ENCODE peak calls at places on chromosomes 11 and 22, in six cellular contexts. Z is RPMI7951; K is stimulated activated CD4-positive, alpha-beta T cell treated with anti-CD3 and anti-CD28 coated beads, Interleukin-15, amount 100 ng/mL, for 1 hour; T is NCI-H1417; S is activated T-cell treated with anti-CD3 and anti-CD28 coated beads, Interleukin-2, amount 50 U/mL, for 48 hours; M is CD4-positive, alpha-beta T cell. L is an unnamed sample.

GRCh38 chr11:45665206-45665932 is at the start of gene CHST1:
- DNase-seq in Z (peak), K (no peak), T (peak), S (peak), M (no peak), L (peak)

GRCh38 chr11:120136356-120136755 is 1.6 kb downstream of the TRIM29 start:
- DNase-seq in Z (no peak), K (no peak), T (no peak), S (no peak), M (no peak), L (no peak)

GRCh38 chr22:47740109-47740805 is 977.8 kb downstream of the TBC1D22A start:
- DNase-seq in Z (no peak), K (no peak), T (no peak), S (no peak), M (no peak), L (no peak)

GRCh38 chr22:33539202-33539901 is 380.9 kb downstream of the LARGE1 start:
- DNase-seq in Z (no peak), K (no peak), T (no peak), S (no peak), M (no peak), L (no peak)

GRCh38 chr11:62705880-62706831 is 1.1 kb downstream of the BSCL2 start:
- DNase-seq in Z (peak), K (peak), T (peak), S (peak), M (peak), L (peak)

GRCh38 chr11:60699282-60699681 is at the start of gene MS4A8:
- DNase-seq in Z (no peak), K (no peak), T (peak), S (no peak), M (no peak), L (peak)

GRCh38 chr22:39526736-39527171 is 5.8 kb downstream of the RPS19BP1 start:
- DNase-seq in Z (no peak), K (no peak), T (no peak), S (peak), M (no peak), L (no peak)

GRCh38 chr11:118916842-118917388 is 8.8 kb downstream of the BCL9L start:
- DNase-seq in Z (peak), K (no peak), T (no peak), S (peak), M (no peak), L (no peak)

GRCh38 chr22:41565403-41566054 is 4.7 kb downstream of the CSDC2 start:
- DNase-seq in Z (peak), K (no peak), T (no peak), S (peak), M (no peak), L (peak)

GRCh38 chr11:68115285-68115684 is 5.9 kb downstream of the CHKA start:
- DNase-seq in Z (no peak), K (no peak), T (no peak), S (no peak), M (no peak), L (no peak)

GRCh38 chr11:62712861-62713260 is 5.4 kb downstream of the GNG3 start:
- DNase-seq in Z (no peak), K (no peak), T (no peak), S (no peak), M (no peak), L (no peak)

GRCh38 chr11:64123102-64123434 is 42.8 kb downstream of the MACROD1 start:
- DNase-seq in Z (no peak), K (no peak), T (peak), S (no peak), M (no peak), L (no peak)

GRCh38 chr11:68370211-68371111 is 58.1 kb downstream of the LRP5 start:
- DNase-seq in Z (no peak), K (no peak), T (peak), S (no peak), M (no peak), L (peak)

GRCh38 chr11:86719781-86720463 is 47.5 kb upstream of the ME3 start:
- DNase-seq in Z (peak), K (no peak), T (no peak), S (no peak), M (no peak), L (peak)

GRCh38 chr22:25495286-25495685 is 69.2 kb upstream of the GRK3 start:
- DNase-seq in Z (no peak), K (no peak), T (no peak), S (no peak), M (no peak), L (peak)

GRCh38 chr22:37107779-37108621 is 1.5 kb downstream of the TMPRSS6 start:
- DNase-seq in Z (no peak), K (no peak), T (no peak), S (no peak), M (no peak), L (no peak)

GRCh38 chr11:58742140-58742539 is 10.4 kb upstream of the GLYAT start:
- DNase-seq in Z (no peak), K (no peak), T (no peak), S (no peak), M (no peak), L (no peak)

GRCh38 chr22:22060200-22061084 is 77.9 kb upstream of the TOP3B start:
- DNase-seq in Z (no peak), K (no peak), T (peak), S (peak), M (peak), L (peak)

GRCh38 chr11:124113890-124114289 is 1.4 kb upstream of the VWA5A start:
- DNase-seq in Z (peak), K (no peak), T (no peak), S (no peak), M (no peak), L (peak)

GRCh38 chr22:50470491-50470890 is 4.3 kb downstream of the SBF1 start:
- DNase-seq in Z (no peak), K (no peak), T (no peak), S (peak), M (no peak), L (peak)

GRCh38 chr22:48660104-48660794 is 1167.4 kb downstream of the BRD1 start:
- DNase-seq in Z (no peak), K (no peak), T (no peak), S (no peak), M (no peak), L (no peak)

GRCh38 chr11:61111786-61112517 is 9.7 kb downstream of the CD5 start:
- DNase-seq in Z (no peak), K (peak), T (no peak), S (peak), M (peak), L (no peak)

GRCh38 chr11:73645972-73646631 is at the start of gene PLEKHB1:
- DNase-seq in Z (no peak), K (no peak), T (no peak), S (no peak), M (no peak), L (no peak)

GRCh38 chr11:123628936-123629683 is 25.3 kb downstream of the SCN3B start:
- DNase-seq in Z (peak), K (no peak), T (no peak), S (no peak), M (no peak), L (peak)

GRCh38 chr11:119023741-119024140 is 5.2 kb downstream of the TRAPPC4 start:
- DNase-seq in Z (no peak), K (no peak), T (no peak), S (no peak), M (no peak), L (no peak)

GRCh38 chr11:32333335-32333991 is 101.9 kb downstream of the WT1 start:
- DNase-seq in Z (peak), K (no peak), T (no peak), S (peak), M (peak), L (peak)

GRCh38 chr11:60098508-60098907 is 10.0 kb downstream of the MS4A2 start:
- DNase-seq in Z (no peak), K (no peak), T (no peak), S (no peak), M (no peak), L (no peak)

GRCh38 chr11:47847892-47848635 is at the start of gene NUP160:
- DNase-seq in Z (peak), K (peak), T (peak), S (peak), M (peak), L (peak)

GRCh38 chr11:72426758-72427157 is 7.6 kb downstream of the CLPB start:
- DNase-seq in Z (no peak), K (no peak), T (no peak), S (no peak), M (no peak), L (no peak)

GRCh38 chr11:3169235-3169951 is 4.3 kb upstream of the OSBPL5 start:
- DNase-seq in Z (peak), K (no peak), T (no peak), S (peak), M (no peak), L (peak)